ENCODE peak calls at places on chromosomes 3 and 15, in seven cellular contexts. One of them, this sample, is unnamed.

GRCh38 chr3:27138005-27138404 is 231.2 kb downstream of the NEK10 start:
- DNase-seq in SK-N-SH: no peak
- DNase-seq in GM12892: no peak
- DNase-seq in H1: no peak
- DNase-seq in HepG2: no peak
- DNase-seq in GM12878: no peak
- DNase-seq in K562: no peak
- DNase-seq in this sample: no peak

GRCh38 chr3:55405436-55405835 is 81.7 kb downstream of the WNT5A start:
- DNase-seq in K562: peak; percentile 24
- DNase-seq in SK-N-SH: peak; percentile 2
- DNase-seq in GM12892: no peak
- DNase-seq in H1: peak; percentile 85
- DNase-seq in GM12878: no peak
- DNase-seq in HepG2: no peak
- DNase-seq in this sample: no peak

GRCh38 chr3:109325657-109326056 is 9.3 kb upstream of the DPPA2 start:
- DNase-seq in GM12878: no peak
- DNase-seq in HepG2: no peak
- DNase-seq in SK-N-SH: no peak
- DNase-seq in GM12892: no peak
- DNase-seq in K562: no peak
- DNase-seq in H1: peak; percentile 60
- DNase-seq in this sample: no peak

GRCh38 chr15:85769182-85769900 is 25.4 kb downstream of the KLHL25 start:
- DNase-seq in HepG2: no peak
- DNase-seq in SK-N-SH: no peak
- DNase-seq in K562: no peak
- DNase-seq in GM12892: no peak
- DNase-seq in GM12878: no peak
- DNase-seq in H1: no peak
- DNase-seq in this sample: no peak

GRCh38 chr15:66850078-66850991 is 148.3 kb downstream of the SMAD6 start:
- DNase-seq in H1: no peak
- DNase-seq in GM12892: no peak
- DNase-seq in HepG2: no peak
- DNase-seq in GM12878: no peak
- DNase-seq in SK-N-SH: peak; percentile 77
- DNase-seq in K562: peak; percentile 80
- DNase-seq in this sample: no peak

GRCh38 chr3:74402821-74403220 is 211.6 kb downstream of the CNTN3 start:
- DNase-seq in HepG2: no peak
- DNase-seq in GM12892: no peak
- DNase-seq in H1: no peak
- DNase-seq in GM12878: no peak
- DNase-seq in SK-N-SH: no peak
- DNase-seq in K562: no peak
- DNase-seq in this sample: no peak

GRCh38 chr3:140186421-140186920 is 251.5 kb downstream of the CLSTN2 start:
- DNase-seq in SK-N-SH: peak; percentile 30
- DNase-seq in K562: no peak
- DNase-seq in GM12892: no peak
- DNase-seq in H1: no peak
- DNase-seq in HepG2: no peak
- DNase-seq in GM12878: no peak
- DNase-seq in this sample: no peak

GRCh38 chr3:37861540-37862051 is at the start of gene CTDSPL:
- DNase-seq in GM12892: no peak
- DNase-seq in GM12878: no peak
- DNase-seq in H1: peak; percentile 69
- DNase-seq in SK-N-SH: peak; percentile 88
- DNase-seq in K562: peak; percentile 59
- DNase-seq in HepG2: peak; percentile 21
- DNase-seq in this sample: peak; percentile 29

GRCh38 chr3:157261000-157261399 is 101.1 kb upstream of the CCNL1 start:
- DNase-seq in SK-N-SH: no peak
- DNase-seq in GM12878: no peak
- DNase-seq in HepG2: no peak
- DNase-seq in GM12892: no peak
- DNase-seq in H1: no peak
- DNase-seq in K562: no peak
- DNase-seq in this sample: no peak

GRCh38 chr3:86787091-86787490 is 203.9 kb downstream of the VGLL3 start:
- DNase-seq in GM12878: no peak
- DNase-seq in HepG2: no peak
- DNase-seq in GM12892: no peak
- DNase-seq in H1: no peak
- DNase-seq in SK-N-SH: no peak
- DNase-seq in K562: no peak
- DNase-seq in this sample: no peak

GRCh38 chr15:82894971-82895520 is 57.5 kb downstream of the HOMER2 start:
- DNase-seq in GM12892: no peak
- DNase-seq in HepG2: no peak
- DNase-seq in GM12878: no peak
- DNase-seq in SK-N-SH: peak; percentile 72
- DNase-seq in K562: no peak
- DNase-seq in H1: peak; percentile 43
- DNase-seq in this sample: no peak

GRCh38 chr3:17466028-17466427 is 276.4 kb downstream of the TBC1D5 start:
- DNase-seq in GM12892: no peak
- DNase-seq in H1: no peak
- DNase-seq in SK-N-SH: no peak
- DNase-seq in GM12878: no peak
- DNase-seq in HepG2: no peak
- DNase-seq in K562: no peak
- DNase-seq in this sample: no peak

GRCh38 chr15:58081891-58082290 is 16.4 kb upstream of the ALDH1A2 start:
- DNase-seq in K562: no peak
- DNase-seq in H1: no peak
- DNase-seq in SK-N-SH: no peak
- DNase-seq in GM12892: no peak
- DNase-seq in GM12878: no peak
- DNase-seq in HepG2: no peak
- DNase-seq in this sample: no peak

GRCh38 chr3:104951426-104951825 is 415.3 kb upstream of the ALCAM start:
- DNase-seq in GM12892: no peak
- DNase-seq in HepG2: no peak
- DNase-seq in K562: no peak
- DNase-seq in GM12878: no peak
- DNase-seq in H1: no peak
- DNase-seq in SK-N-SH: no peak
- DNase-seq in this sample: no peak

GRCh38 chr15:85832389-85832788 is 37.7 kb upstream of the KLHL25 start:
- DNase-seq in GM12878: no peak
- DNase-seq in SK-N-SH: no peak
- DNase-seq in GM12892: no peak
- DNase-seq in H1: no peak
- DNase-seq in K562: no peak
- DNase-seq in HepG2: no peak
- DNase-seq in this sample: no peak

GRCh38 chr15:35827156-35827555 is 281.2 kb upstream of the DPH6 start:
- DNase-seq in HepG2: no peak
- DNase-seq in SK-N-SH: no peak
- DNase-seq in K562: no peak
- DNase-seq in H1: no peak
- DNase-seq in GM12892: no peak
- DNase-seq in GM12878: no peak
- DNase-seq in this sample: no peak

GRCh38 chr15:51649659-51650521 is 27.3 kb upstream of the DMXL2 start:
- DNase-seq in HepG2: peak; percentile 68
- DNase-seq in GM12878: peak; percentile 63
- DNase-seq in SK-N-SH: peak; percentile 71
- DNase-seq in H1: no peak
- DNase-seq in GM12892: peak; percentile 26
- DNase-seq in K562: peak; percentile 88
- DNase-seq in this sample: peak; percentile 21

GRCh38 chr15:68347392-68347791 is 69.8 kb downstream of the FEM1B start:
- DNase-seq in SK-N-SH: no peak
- DNase-seq in GM12892: no peak
- DNase-seq in K562: no peak
- DNase-seq in HepG2: no peak
- DNase-seq in H1: no peak
- DNase-seq in GM12878: no peak
- DNase-seq in this sample: no peak

GRCh38 chr3:124786491-124787241 is 56.4 kb downstream of the UMPS start:
- DNase-seq in H1: no peak
- DNase-seq in GM12892: no peak
- DNase-seq in HepG2: no peak
- DNase-seq in K562: no peak
- DNase-seq in SK-N-SH: no peak
- DNase-seq in GM12878: no peak
- DNase-seq in this sample: no peak

GRCh38 chr3:71050521-71051258 is 532.8 kb downstream of the FOXP1 start:
- DNase-seq in GM12878: no peak
- DNase-seq in H1: no peak
- DNase-seq in SK-N-SH: no peak
- DNase-seq in K562: peak; percentile 53
- DNase-seq in GM12892: no peak
- DNase-seq in HepG2: peak; percentile 61
- DNase-seq in this sample: no peak

GRCh38 chr15:35519536-35520149 is 26.3 kb downstream of the DPH6 start:
- DNase-seq in HepG2: peak; percentile 45
- DNase-seq in GM12878: peak; percentile 19
- DNase-seq in H1: no peak
- DNase-seq in GM12892: no peak
- DNase-seq in K562: peak; percentile 61
- DNase-seq in SK-N-SH: peak; percentile 11
- DNase-seq in this sample: no peak

GRCh38 chr3:5384557-5384956 is 197.1 kb downstream of the EDEM1 start:
- DNase-seq in H1: no peak
- DNase-seq in K562: no peak
- DNase-seq in HepG2: no peak
- DNase-seq in GM12878: no peak
- DNase-seq in GM12892: no peak
- DNase-seq in SK-N-SH: no peak
- DNase-seq in this sample: no peak

GRCh38 chr3:5391226-5391625 is 203.7 kb downstream of the EDEM1 start:
- DNase-seq in H1: no peak
- DNase-seq in SK-N-SH: no peak
- DNase-seq in K562: no peak
- DNase-seq in GM12878: no peak
- DNase-seq in HepG2: no peak
- DNase-seq in GM12892: no peak
- DNase-seq in this sample: no peak

GRCh38 chr3:5390221-5390620 is 202.7 kb downstream of the EDEM1 start:
- DNase-seq in GM12878: no peak
- DNase-seq in K562: no peak
- DNase-seq in HepG2: no peak
- DNase-seq in GM12892: no peak
- DNase-seq in SK-N-SH: no peak
- DNase-seq in H1: no peak
- DNase-seq in this sample: no peak

GRCh38 chr3:5389057-5389456 is 201.6 kb downstream of the EDEM1 start:
- DNase-seq in K562: no peak
- DNase-seq in HepG2: peak; percentile 2
- DNase-seq in H1: no peak
- DNase-seq in GM12892: no peak
- DNase-seq in GM12878: no peak
- DNase-seq in SK-N-SH: no peak
- DNase-seq in this sample: no peak

GRCh38 chr3:5388091-5388490 is 200.6 kb downstream of the EDEM1 start:
- DNase-seq in K562: no peak
- DNase-seq in GM12878: no peak
- DNase-seq in HepG2: no peak
- DNase-seq in H1: no peak
- DNase-seq in GM12892: no peak
- DNase-seq in SK-N-SH: no peak
- DNase-seq in this sample: no peak
- TF ChIP-seq TAF1 in K562: no peak
- TF ChIP-seq TAF1 in GM12878: no peak
- TF ChIP-seq TAF1 in HepG2: no peak
- TF ChIP-seq TAF1 in H1: no peak
- TF ChIP-seq TAF1 in GM12892: no peak
- TF ChIP-seq TAF1 in SK-N-SH: no peak
- TF ChIP-seq TAF1 in this sample: no peak

DNA sequence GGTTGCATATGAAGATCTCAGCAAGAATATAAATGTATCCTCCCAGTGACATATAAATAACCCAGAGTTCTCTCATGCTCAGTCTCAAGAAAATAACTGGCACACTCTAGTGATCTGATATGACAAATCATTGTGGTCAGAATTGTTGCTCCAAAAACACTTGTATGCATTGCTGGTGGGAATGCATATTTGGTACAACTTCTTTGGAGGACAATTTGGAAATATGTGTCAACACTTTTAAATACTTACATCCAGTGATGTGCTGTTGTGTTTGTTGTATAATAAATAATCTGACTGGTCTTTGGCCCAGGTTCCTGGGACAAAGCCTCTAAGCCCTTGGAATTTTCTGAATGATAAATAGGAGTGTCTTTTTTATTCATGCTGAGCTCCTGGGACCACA is 66.7 kb upstream of the STT3B start:
- DNase-seq in SK-N-SH: no peak
- DNase-seq in HepG2: no peak
- DNase-seq in GM12892: no peak
- DNase-seq in H1: no peak
- DNase-seq in GM12878: no peak
- DNase-seq in K562: no peak
- DNase-seq in this sample: no peak
- TF ChIP-seq TAF1 in SK-N-SH: no peak
- TF ChIP-seq TAF1 in HepG2: no peak
- TF ChIP-seq TAF1 in GM12892: no peak
- TF ChIP-seq TAF1 in H1: no peak
- TF ChIP-seq TAF1 in GM12878: no peak
- TF ChIP-seq TAF1 in K562: no peak
- TF ChIP-seq TAF1 in this sample: no peak

GRCh38 chr15:41799488-41799805 is 25.2 kb downstream of the MAPKBP1 start:
- DNase-seq in K562: no peak
- DNase-seq in HepG2: no peak
- DNase-seq in H1: no peak
- DNase-seq in GM12892: no peak
- DNase-seq in GM12878: peak; percentile 50
- DNase-seq in SK-N-SH: no peak
- DNase-seq in this sample: no peak

GRCh38 chr15:41798607-41799487 is 24.6 kb downstream of the MAPKBP1 start:
- DNase-seq in HepG2: peak; percentile 56
- DNase-seq in H1: no peak
- DNase-seq in K562: no peak
- DNase-seq in GM12878: no peak
- DNase-seq in SK-N-SH: no peak
- DNase-seq in GM12892: no peak
- DNase-seq in this sample: no peak

GRCh38 chr15:41796457-41796856 is 22.2 kb downstream of the MAPKBP1 start:
- DNase-seq in GM12892: no peak
- DNase-seq in H1: no peak
- DNase-seq in K562: no peak
- DNase-seq in GM12878: no peak
- DNase-seq in SK-N-SH: peak; percentile 42
- DNase-seq in HepG2: peak; percentile 32
- DNase-seq in this sample: no peak

GRCh38 chr15:41795996-41796395 is 21.7 kb downstream of the MAPKBP1 start:
- DNase-seq in GM12878: no peak
- DNase-seq in SK-N-SH: no peak
- DNase-seq in GM12892: no peak
- DNase-seq in HepG2: no peak
- DNase-seq in H1: no peak
- DNase-seq in K562: no peak
- DNase-seq in this sample: no peak

GRCh38 chr15:41797194-41797593 is 22.9 kb downstream of the MAPKBP1 start:
- DNase-seq in H1: no peak
- DNase-seq in HepG2: no peak
- DNase-seq in GM12878: no peak
- DNase-seq in K562: no peak
- DNase-seq in GM12892: no peak
- DNase-seq in SK-N-SH: no peak
- DNase-seq in this sample: no peak
- TF ChIP-seq TAF1 in H1: no peak
- TF ChIP-seq TAF1 in HepG2: no peak
- TF ChIP-seq TAF1 in GM12878: no peak
- TF ChIP-seq TAF1 in K562: no peak
- TF ChIP-seq TAF1 in GM12892: no peak
- TF ChIP-seq TAF1 in SK-N-SH: no peak
- TF ChIP-seq TAF1 in this sample: no peak

GRCh38 chr3:126226376-126226775 is 46.0 kb upstream of the ALDH1L1 start:
- DNase-seq in H1: no peak
- DNase-seq in GM12892: no peak
- DNase-seq in HepG2: no peak
- DNase-seq in SK-N-SH: no peak
- DNase-seq in K562: no peak
- DNase-seq in GM12878: no peak
- DNase-seq in this sample: no peak
- TF ChIP-seq TAF1 in H1: no peak
- TF ChIP-seq TAF1 in GM12892: no peak
- TF ChIP-seq TAF1 in HepG2: no peak
- TF ChIP-seq TAF1 in SK-N-SH: no peak
- TF ChIP-seq TAF1 in K562: no peak
- TF ChIP-seq TAF1 in GM12878: no peak
- TF ChIP-seq TAF1 in this sample: no peak

This sample was measured in GM12891.